ENCODE peak calls at places on chromosomes 13 and 19, in five cellular contexts. V, O, P, A and W are unnamed samples.

GRCh38 chr19:54180691-54181091 is 7.7 kb upstream of the TMC4 start:
- DNase-seq in V (no peak), A (no peak), P (no peak), O (no peak), W (no peak)

GRCh38 chr13:87356314-87356713 is 314.9 kb upstream of the SLITRK5 start:
- DNase-seq in P (no peak), V (peak; percentile 81), A (no peak), O (no peak), W (no peak)

GRCh38 chr19:13163609-13164364 is 13.6 kb downstream of the IER2 start:
- DNase-seq in V (peak; percentile 96), O (peak; percentile 41), P (peak; percentile 73), A (peak; percentile 68), W (no peak)

GRCh38 chr13:114074671-114075315 is 57.6 kb downstream of the RASA3 start:
- DNase-seq in A (no peak), V (no peak), P (no peak), O (no peak), W (no peak)

GRCh38 chr13:49820591-49821215 is 28.2 kb upstream of the KPNA3 start:
- DNase-seq in A (no peak), O (no peak), V (no peak), P (no peak), W (no peak)

GRCh38 chr13:75468602-75469001 is 13.4 kb downstream of the TBC1D4 start:
- DNase-seq in A (no peak), P (no peak), O (no peak), V (no peak), W (no peak)

GRCh38 chr19:43435775-43436174 is 21.1 kb downstream of the TEX101 start:
- DNase-seq in V (no peak), P (no peak), O (no peak), A (no peak), W (no peak)

GRCh38 chr13:76861859-76862258 is 24.3 kb downstream of the KCTD12 start:
- DNase-seq in A (peak; percentile 26), O (no peak), V (peak; percentile 41), P (no peak), W (no peak)

GRCh38 chr13:23979361-23980159 is 82.3 kb upstream of the C1QTNF9B start:
- DNase-seq in V (peak; percentile 69), A (peak; percentile 96), O (peak; percentile 78), P (no peak), W (peak; percentile 11)

GRCh38 chr19:28883241-28883693 is 329.7 kb downstream of the UQCRFS1 start:
- DNase-seq in P (no peak), O (no peak), V (no peak), A (peak; percentile 40), W (no peak)

GRCh38 chr13:113630296-113630695 is 27.7 kb downstream of the ATP4B start:
- DNase-seq in A (no peak), P (no peak), O (no peak), V (no peak), W (no peak)

GRCh38 chr19:50341091-50341564 is 12.0 kb upstream of the KCNC3 start:
- DNase-seq in O (peak; percentile 52), A (no peak), P (no peak), V (no peak), W (no peak)

GRCh38 chr19:44943801-44944249 is 1.8 kb downstream of the APOC4 start:
- DNase-seq in V (peak; percentile 51), P (no peak), O (peak; percentile 85), A (no peak), W (no peak)

GRCh38 chr19:34457446-34457845 is 24.1 kb upstream of the WTIP start:
- DNase-seq in V (no peak), O (no peak), A (no peak), P (peak; percentile 42), W (no peak)

GRCh38 chr13:49927755-49928154 is 8.4 kb downstream of the SPRYD7 start:
- DNase-seq in V (no peak), P (no peak), A (peak; percentile 76), O (no peak), W (no peak)

GRCh38 chr19:4096049-4096892 is 27.7 kb downstream of the MAP2K2 start:
- DNase-seq in O (no peak), V (no peak), P (no peak), A (no peak), W (no peak)

GRCh38 chr13:99074693-99075092 is 96.8 kb upstream of the DOCK9 start:
- DNase-seq in A (no peak), O (no peak), P (no peak), V (no peak), W (no peak)

GRCh38 chr13:113724780-113725315 is 34.2 kb upstream of the TMEM255B start:
- DNase-seq in V (peak; percentile 52), P (no peak), O (peak; percentile 88), A (peak; percentile 68), W (peak; percentile 73)

GRCh38 chr19:1156305-1156801 is 17.7 kb downstream of the SBNO2 start:
- DNase-seq in P (no peak), O (no peak), V (no peak), A (peak; percentile 18), W (no peak)

GRCh38 chr13:48653074-48654054 is at the start of gene CYSLTR2:
- DNase-seq in A (peak; percentile 76), O (no peak), V (no peak), P (no peak), W (peak; percentile 4)

GRCh38 chr13:57030671-57031070 is 110.0 kb upstream of the PRR20A start:
- DNase-seq in A (no peak), V (no peak), O (no peak), P (no peak), W (no peak)

GRCh38 chr13:26062853-26063444 is 11.1 kb upstream of the SHISA2 start:
- DNase-seq in V (peak; percentile 71), O (peak; percentile 38), A (peak; percentile 84), P (no peak), W (peak; percentile 48)

GRCh38 chr13:112532837-112533745 is 54.9 kb downstream of the TUBGCP3 start:
- DNase-seq in O (no peak), A (peak; percentile 2), P (no peak), V (no peak), W (no peak)

GRCh38 chr13:48403151-48403631 is 9.7 kb downstream of the LPAR6 start:
- DNase-seq in A (peak; percentile 62), O (peak; percentile 16), P (no peak), V (no peak), W (no peak)

GRCh38 chr19:5987077-5987818 is 9.3 kb upstream of the RANBP3 start:
- DNase-seq in P (peak; percentile 81), V (peak; percentile 84), A (peak; percentile 90), O (peak; percentile 80), W (peak; percentile 70)

GRCh38 chr13:33186851-33187250 is 98.7 kb downstream of the STARD13 start:
- DNase-seq in V (peak; percentile 25), O (no peak), P (no peak), A (peak; percentile 90), W (peak; percentile 45)

GRCh38 chr19:53467503-53468262 is at the start of gene ZNF813:
- DNase-seq in P (peak; percentile 78), O (peak; percentile 92), A (peak; percentile 84), V (peak; percentile 64), W (peak; percentile 88)

GRCh38 chr19:46756544-46756888 is 10.3 kb upstream of the STRN4 start:
- DNase-seq in A (no peak), O (no peak), P (no peak), V (no peak), W (peak; percentile 55)

GRCh38 chr13:113405481-113406300 is 41.8 kb upstream of the GRTP1 start:
- DNase-seq in O (no peak), V (no peak), P (no peak), A (no peak), W (no peak)

GRCh38 chr13:20264271-20265018 is 32.3 kb upstream of the GJB6 start:
- DNase-seq in A (no peak), P (no peak), O (peak; percentile 46), V (no peak), W (no peak)

GRCh38 chr13:109569938-109570711 is 216.3 kb downstream of the IRS2 start:
- DNase-seq in P (no peak), A (peak; percentile 16), V (no peak), O (peak; percentile 18), W (no peak)

GRCh38 chr19:16619456-16619855 is 8.5 kb downstream of the MED26 start:
- DNase-seq in P (no peak), O (no peak), V (no peak), A (no peak), W (no peak)

GRCh38 chr19:18194554-18195238 is 1.7 kb downstream of the MPV17L2 start:
- DNase-seq in O (no peak), A (peak; percentile 29), P (peak; percentile 21), V (peak; percentile 65), W (no peak)

GRCh38 chr13:110711778-110712070 is 1.8 kb upstream of the ING1 start:
- DNase-seq in V (no peak), O (no peak), A (no peak), P (no peak), W (no peak)

GRCh38 chr13:96020155-96020575 is 33.0 kb downstream of the UGGT2 start:
- DNase-seq in A (peak; percentile 93), P (no peak), O (peak; percentile 54), V (peak; percentile 70), W (peak; percentile 81)